ENCODE peak calls at places on chromosomes 1 and 21, in eight cellular contexts. K is ovary; E is activated CD4-positive, alpha-beta memory T cell treated with anti-CD3 and anti-CD28 coated beads, Interleukin-2, amount 10 ng/mL, durations not matched to agents 7 days and 5 days; S is NCI-H2081; X is heart left ventricle; H is IMR-90; Y is WTC11; N is epithelial cell of esophagus. G is an unnamed sample.

GRCh38 chr1:223724376-223724775 is 12.0 kb downstream of the CAPN2 start:
- DNase-seq in K (no peak), E (no peak), S (no peak), X (no peak), H (peak), Y (no peak), N (no peak), G (no peak)

GRCh38 chr1:32208891-32209309 is at the start of gene DCDC2B:
- DNase-seq in K (no peak), E (no peak), S (peak), X (peak), H (peak), Y (no peak), N (peak), G (peak)

GRCh38 chr1:19205403-19205802 is 4.7 kb downstream of the UBR4 start:
- DNase-seq in K (no peak), E (no peak), S (no peak), X (no peak), H (no peak), Y (no peak), N (no peak), G (no peak)

GRCh38 chr1:203080456-203080855 is 5.4 kb downstream of the MYOG start:
- DNase-seq in K (no peak), E (no peak), S (no peak), X (no peak), H (no peak), Y (no peak), N (no peak), G (no peak)

GRCh38 chr1:7831458-7831857 is 21.4 kb downstream of the UTS2 start:
- DNase-seq in K (no peak), E (no peak), S (no peak), X (no peak), H (no peak), Y (no peak), N (no peak), G (no peak)

GRCh38 chr21:31260790-31261189 is 83.3 kb downstream of the TIAM1 start:
- DNase-seq in K (no peak), E (no peak), S (no peak), X (no peak), H (peak), Y (no peak), N (peak), G (no peak)

GRCh38 chr1:51878307-51878615 is 266 bp downstream of the NRDC start:
- DNase-seq in K (no peak), E (no peak), S (peak), X (no peak), H (no peak), Y (no peak), N (no peak), G (no peak)

GRCh38 chr1:51897699-51898031 is 19.1 kb upstream of the NRDC start:
- DNase-seq in K (no peak), E (no peak), S (no peak), X (no peak), H (peak), Y (no peak), N (peak), G (peak)

GRCh38 chr1:62144238-62144831 is 50.3 kb upstream of the L1TD1 start:
- DNase-seq in K (no peak), E (peak), S (peak), X (no peak), H (peak), Y (peak), N (peak), G (peak)

GRCh38 chr1:193540511-193540910 is 354.1 kb upstream of the B3GALT2 start:
- DNase-seq in K (no peak), E (peak), S (no peak), X (no peak), H (no peak), Y (no peak), N (no peak), G (no peak)

GRCh38 chr1:47948126-47948525 is 49.1 kb downstream of the TRABD2B start:
- DNase-seq in K (no peak), E (no peak), S (no peak), X (no peak), H (no peak), Y (no peak), N (peak), G (no peak)

GRCh38 chr1:32345289-32345827 is 9.3 kb upstream of the MARCKSL1 start:
- DNase-seq in K (peak), E (no peak), S (no peak), X (no peak), H (peak), Y (no peak), N (no peak), G (no peak)

GRCh38 chr1:209743145-209743482 is 12.7 kb upstream of the TRAF3IP3 start:
- DNase-seq in K (peak), E (no peak), S (peak), X (peak), H (peak), Y (no peak), N (no peak), G (peak)

GRCh38 chr1:33165809-33166208 is 16.0 kb downstream of the TRIM62 start:
- DNase-seq in K (no peak), E (no peak), S (no peak), X (no peak), H (no peak), Y (no peak), N (no peak), G (no peak)